ENCODE peak calls at places on chromosomes 16 and 17, in nine cellular contexts. One of them, this sample, is unnamed.

GRCh38 chr16:19926449-19927390 is 42.1 kb upstream of the GPRC5B start:
- DNase-seq in HS-27A: no peak
- DNase-seq in cortex of kidney: no peak
- DNase-seq in HFFc6: peak
- DNase-seq in RPMI7951: peak
- DNase-seq in activated gamma-delta T cell: no peak
- DNase-seq in tibial artery: no peak
- DNase-seq in cardiac fibroblast: peak
- DNase-seq in ELF-1: no peak
- DNase-seq in this sample: no peak

GRCh38 chr17:69047368-69048263 is 13.1 kb downstream of the ABCA9 start:
- DNase-seq in HS-27A: no peak
- DNase-seq in cortex of kidney: no peak
- DNase-seq in HFFc6: peak
- DNase-seq in RPMI7951: peak
- DNase-seq in activated gamma-delta T cell: no peak
- DNase-seq in tibial artery: peak
- DNase-seq in cardiac fibroblast: peak
- DNase-seq in ELF-1: peak
- DNase-seq in this sample: peak

GRCh38 chr16:74862743-74863244 is 88.2 kb upstream of the FA2H start:
- DNase-seq in HS-27A: no peak
- DNase-seq in cortex of kidney: no peak
- DNase-seq in HFFc6: peak
- DNase-seq in RPMI7951: peak
- DNase-seq in activated gamma-delta T cell: no peak
- DNase-seq in tibial artery: no peak
- DNase-seq in cardiac fibroblast: peak
- DNase-seq in ELF-1: peak
- DNase-seq in this sample: no peak

GRCh38 chr16:11315499-11315898 is 29.8 kb upstream of the RMI2 start:
- DNase-seq in HS-27A: no peak
- DNase-seq in cortex of kidney: no peak
- DNase-seq in HFFc6: peak
- DNase-seq in RPMI7951: peak
- DNase-seq in activated gamma-delta T cell: no peak
- DNase-seq in tibial artery: no peak
- DNase-seq in cardiac fibroblast: peak
- DNase-seq in ELF-1: peak
- DNase-seq in this sample: no peak

GRCh38 chr16:2691491-2692248 is 9.3 kb downstream of the KCTD5 start:
- DNase-seq in HS-27A: no peak
- DNase-seq in cortex of kidney: no peak
- DNase-seq in HFFc6: no peak
- DNase-seq in RPMI7951: no peak
- DNase-seq in activated gamma-delta T cell: no peak
- DNase-seq in tibial artery: no peak
- DNase-seq in cardiac fibroblast: no peak
- DNase-seq in ELF-1: no peak
- DNase-seq in this sample: peak

GRCh38 chr17:63961355-63962207 is 11.1 kb downstream of the SCN4A start:
- DNase-seq in HS-27A: no peak
- DNase-seq in cortex of kidney: no peak
- DNase-seq in HFFc6: peak
- DNase-seq in RPMI7951: peak
- DNase-seq in activated gamma-delta T cell: no peak
- DNase-seq in tibial artery: peak
- DNase-seq in cardiac fibroblast: peak
- DNase-seq in ELF-1: peak
- DNase-seq in this sample: peak

GRCh38 chr16:9256196-9256595 is 164.8 kb downstream of the HAPSTR1 start:
- DNase-seq in HS-27A: no peak
- DNase-seq in cortex of kidney: no peak
- DNase-seq in HFFc6: no peak
- DNase-seq in RPMI7951: peak
- DNase-seq in activated gamma-delta T cell: no peak
- DNase-seq in tibial artery: no peak
- DNase-seq in cardiac fibroblast: no peak
- DNase-seq in ELF-1: peak
- DNase-seq in this sample: no peak

GRCh38 chr16:69040144-69040909 is 65.1 kb upstream of the HAS3 start:
- DNase-seq in HS-27A: no peak
- DNase-seq in cortex of kidney: no peak
- DNase-seq in HFFc6: peak
- DNase-seq in RPMI7951: peak
- DNase-seq in activated gamma-delta T cell: no peak
- DNase-seq in tibial artery: no peak
- DNase-seq in cardiac fibroblast: peak
- DNase-seq in ELF-1: no peak
- DNase-seq in this sample: no peak

GRCh38 chr17:17320188-17320910 is 17.2 kb downstream of the NT5M start:
- DNase-seq in HS-27A: no peak
- DNase-seq in cortex of kidney: no peak
- DNase-seq in HFFc6: no peak
- DNase-seq in RPMI7951: no peak
- DNase-seq in activated gamma-delta T cell: no peak
- DNase-seq in tibial artery: peak
- DNase-seq in cardiac fibroblast: no peak
- DNase-seq in ELF-1: no peak
- DNase-seq in this sample: no peak

GRCh38 chr17:30433514-30433913 is 43.7 kb upstream of the GOSR1 start:
- DNase-seq in HS-27A: peak
- DNase-seq in cortex of kidney: no peak
- DNase-seq in HFFc6: peak
- DNase-seq in RPMI7951: peak
- DNase-seq in activated gamma-delta T cell: no peak
- DNase-seq in tibial artery: no peak
- DNase-seq in cardiac fibroblast: peak
- DNase-seq in ELF-1: no peak
- DNase-seq in this sample: peak

GRCh38 chr16:188674-189073 is 8.4 kb downstream of the HBQ1 start:
- DNase-seq in HS-27A: no peak
- DNase-seq in cortex of kidney: no peak
- DNase-seq in HFFc6: no peak
- DNase-seq in RPMI7951: no peak
- DNase-seq in activated gamma-delta T cell: no peak
- DNase-seq in tibial artery: no peak
- DNase-seq in cardiac fibroblast: no peak
- DNase-seq in ELF-1: no peak
- DNase-seq in this sample: no peak

GRCh38 chr16:9557266-9557665 is 465.8 kb downstream of the HAPSTR1 start:
- DNase-seq in HS-27A: no peak
- DNase-seq in cortex of kidney: no peak
- DNase-seq in HFFc6: no peak
- DNase-seq in RPMI7951: no peak
- DNase-seq in activated gamma-delta T cell: no peak
- DNase-seq in tibial artery: no peak
- DNase-seq in cardiac fibroblast: no peak
- DNase-seq in ELF-1: no peak
- DNase-seq in this sample: no peak

GRCh38 chr17:36687736-36688135 is 86.4 kb downstream of the MRM1 start:
- DNase-seq in HS-27A: no peak
- DNase-seq in cortex of kidney: no peak
- DNase-seq in HFFc6: no peak
- DNase-seq in RPMI7951: no peak
- DNase-seq in activated gamma-delta T cell: no peak
- DNase-seq in tibial artery: no peak
- DNase-seq in cardiac fibroblast: no peak
- DNase-seq in ELF-1: no peak
- DNase-seq in this sample: no peak

GRCh38 chr16:2003827-2004641 is 5.6 kb downstream of the ZNF598 start:
- DNase-seq in HS-27A: no peak
- DNase-seq in cortex of kidney: no peak
- DNase-seq in HFFc6: peak
- DNase-seq in RPMI7951: peak
- DNase-seq in activated gamma-delta T cell: peak
- DNase-seq in tibial artery: peak
- DNase-seq in cardiac fibroblast: peak
- DNase-seq in ELF-1: peak
- DNase-seq in this sample: peak

GRCh38 chr16:24077989-24078388 is 178.1 kb upstream of the CACNG3 start:
- DNase-seq in HS-27A: no peak
- DNase-seq in cortex of kidney: no peak
- DNase-seq in HFFc6: no peak
- DNase-seq in RPMI7951: no peak
- DNase-seq in activated gamma-delta T cell: no peak
- DNase-seq in tibial artery: no peak
- DNase-seq in cardiac fibroblast: no peak
- DNase-seq in ELF-1: no peak
- DNase-seq in this sample: no peak

GRCh38 chr17:927611-928461 is 51.7 kb downstream of the NXN start:
- DNase-seq in HS-27A: peak
- DNase-seq in cortex of kidney: no peak
- DNase-seq in HFFc6: peak
- DNase-seq in RPMI7951: peak
- DNase-seq in activated gamma-delta T cell: no peak
- DNase-seq in tibial artery: no peak
- DNase-seq in cardiac fibroblast: peak
- DNase-seq in ELF-1: peak
- DNase-seq in this sample: no peak

GRCh38 chr16:2015117-2015946 is 4.3 kb upstream of the NPW start:
- DNase-seq in HS-27A: no peak
- DNase-seq in cortex of kidney: no peak
- DNase-seq in HFFc6: no peak
- DNase-seq in RPMI7951: no peak
- DNase-seq in activated gamma-delta T cell: no peak
- DNase-seq in tibial artery: no peak
- DNase-seq in cardiac fibroblast: peak
- DNase-seq in ELF-1: no peak
- DNase-seq in this sample: no peak

GRCh38 chr17:67578058-67578457 is 139.7 kb upstream of the NOL11 start:
- DNase-seq in HS-27A: no peak
- DNase-seq in cortex of kidney: no peak
- DNase-seq in HFFc6: no peak
- DNase-seq in RPMI7951: no peak
- DNase-seq in activated gamma-delta T cell: no peak
- DNase-seq in tibial artery: no peak
- DNase-seq in cardiac fibroblast: no peak
- DNase-seq in ELF-1: peak
- DNase-seq in this sample: no peak

GRCh38 chr17:30897311-30897710 is 8.7 kb downstream of the TEFM start:
- DNase-seq in HS-27A: no peak
- DNase-seq in cortex of kidney: no peak
- DNase-seq in HFFc6: no peak
- DNase-seq in RPMI7951: no peak
- DNase-seq in activated gamma-delta T cell: no peak
- DNase-seq in tibial artery: no peak
- DNase-seq in cardiac fibroblast: no peak
- DNase-seq in ELF-1: no peak
- DNase-seq in this sample: no peak

GRCh38 chr17:45228985-45229517 is 7.4 kb downstream of the FMNL1 start:
- DNase-seq in HS-27A: no peak
- DNase-seq in cortex of kidney: no peak
- DNase-seq in HFFc6: peak
- DNase-seq in RPMI7951: peak
- DNase-seq in activated gamma-delta T cell: peak
- DNase-seq in tibial artery: peak
- DNase-seq in cardiac fibroblast: peak
- DNase-seq in ELF-1: peak
- DNase-seq in this sample: peak

GRCh38 chr17:35909408-35909807 is 21.2 kb downstream of the RDM1 start:
- DNase-seq in HS-27A: no peak
- DNase-seq in cortex of kidney: no peak
- DNase-seq in HFFc6: no peak
- DNase-seq in RPMI7951: no peak
- DNase-seq in activated gamma-delta T cell: no peak
- DNase-seq in tibial artery: no peak
- DNase-seq in cardiac fibroblast: no peak
- DNase-seq in ELF-1: no peak
- DNase-seq in this sample: no peak

GRCh38 chr16:5354645-5355044 is 257.1 kb upstream of the EEF2KMT start:
- DNase-seq in HS-27A: no peak
- DNase-seq in cortex of kidney: no peak
- DNase-seq in HFFc6: no peak
- DNase-seq in RPMI7951: no peak
- DNase-seq in activated gamma-delta T cell: no peak
- DNase-seq in tibial artery: no peak
- DNase-seq in cardiac fibroblast: no peak
- DNase-seq in ELF-1: no peak
- DNase-seq in this sample: no peak

GRCh38 chr16:2808181-2808580 is 8.9 kb upstream of the PRSS21 start:
- DNase-seq in HS-27A: no peak
- DNase-seq in cortex of kidney: no peak
- DNase-seq in HFFc6: no peak
- DNase-seq in RPMI7951: no peak
- DNase-seq in activated gamma-delta T cell: no peak
- DNase-seq in tibial artery: no peak
- DNase-seq in cardiac fibroblast: no peak
- DNase-seq in ELF-1: no peak
- DNase-seq in this sample: no peak

GRCh38 chr17:66893382-66893781 is 58.5 kb downstream of the CACNG5 start:
- DNase-seq in HS-27A: no peak
- DNase-seq in cortex of kidney: no peak
- DNase-seq in HFFc6: peak
- DNase-seq in RPMI7951: peak
- DNase-seq in activated gamma-delta T cell: no peak
- DNase-seq in tibial artery: no peak
- DNase-seq in cardiac fibroblast: no peak
- DNase-seq in ELF-1: no peak
- DNase-seq in this sample: no peak

GRCh38 chr17:45130640-45131293 is 1.5 kb downstream of the PLCD3 start:
- DNase-seq in HS-27A: no peak
- DNase-seq in cortex of kidney: no peak
- DNase-seq in HFFc6: no peak
- DNase-seq in RPMI7951: no peak
- DNase-seq in activated gamma-delta T cell: no peak
- DNase-seq in tibial artery: peak
- DNase-seq in cardiac fibroblast: no peak
- DNase-seq in ELF-1: no peak
- DNase-seq in this sample: no peak

GRCh38 chr17:9522074-9522473 is 53.5 kb downstream of the STX8 start:
- DNase-seq in HS-27A: peak
- DNase-seq in cortex of kidney: no peak
- DNase-seq in HFFc6: peak
- DNase-seq in RPMI7951: peak
- DNase-seq in activated gamma-delta T cell: no peak
- DNase-seq in tibial artery: no peak
- DNase-seq in cardiac fibroblast: peak
- DNase-seq in ELF-1: no peak
- DNase-seq in this sample: no peak

GRCh38 chr16:50234771-50235556 is 31.4 kb upstream of the ADCY7 start:
- DNase-seq in HS-27A: no peak
- DNase-seq in cortex of kidney: no peak
- DNase-seq in HFFc6: peak
- DNase-seq in RPMI7951: peak
- DNase-seq in activated gamma-delta T cell: no peak
- DNase-seq in tibial artery: no peak
- DNase-seq in cardiac fibroblast: peak
- DNase-seq in ELF-1: no peak
- DNase-seq in this sample: no peak

GRCh38 chr16:30184430-30185140 is 1.2 kb downstream of the CORO1A start:
- DNase-seq in HS-27A: no peak
- DNase-seq in cortex of kidney: no peak
- DNase-seq in HFFc6: no peak
- DNase-seq in RPMI7951: no peak
- DNase-seq in activated gamma-delta T cell: no peak
- DNase-seq in tibial artery: no peak
- DNase-seq in cardiac fibroblast: no peak
- DNase-seq in ELF-1: no peak
- DNase-seq in this sample: no peak

GRCh38 chr16:27429981-27430441 is 28.0 kb downstream of the IL21R start:
- DNase-seq in HS-27A: no peak
- DNase-seq in cortex of kidney: no peak
- DNase-seq in HFFc6: no peak
- DNase-seq in RPMI7951: no peak
- DNase-seq in activated gamma-delta T cell: no peak
- DNase-seq in tibial artery: no peak
- DNase-seq in cardiac fibroblast: no peak
- DNase-seq in ELF-1: no peak
- DNase-seq in this sample: no peak

GRCh38 chr17:27558842-27559505 is 72.0 kb upstream of the LGALS9 start:
- DNase-seq in HS-27A: no peak
- DNase-seq in cortex of kidney: no peak
- DNase-seq in HFFc6: no peak
- DNase-seq in RPMI7951: no peak
- DNase-seq in activated gamma-delta T cell: no peak
- DNase-seq in tibial artery: no peak
- DNase-seq in cardiac fibroblast: no peak
- DNase-seq in ELF-1: no peak
- DNase-seq in this sample: no peak

GRCh38 chr17:78573955-78574354 is 3.2 kb downstream of the DNAH17 start:
- DNase-seq in HS-27A: no peak
- DNase-seq in cortex of kidney: no peak
- DNase-seq in HFFc6: no peak
- DNase-seq in RPMI7951: no peak
- DNase-seq in activated gamma-delta T cell: no peak
- DNase-seq in tibial artery: no peak
- DNase-seq in cardiac fibroblast: no peak
- DNase-seq in ELF-1: no peak
- DNase-seq in this sample: no peak

This sample was measured in gastrocnemius medialis.